ENCODE peak calls at places on chromosomes 7 and 10, in ten cellular contexts. U is stimulated activated CD4-positive, alpha-beta T cell treated with anti-CD3 and anti-CD28 coated beads, Interleukin-1b, Interleukin-23, amount 100 ng/mL, for 24 hours; O is vagina; I is ELF-1; R is stimulated activated naive CD4-positive, alpha-beta T cell; H is SW480; Y is memory B cell; D is activated T-cell treated with anti-CD3 and anti-CD28 coated beads for 1 hour; Q is stimulated activated effector memory CD8-positive, alpha-beta T cell treated with anti-CD3 and anti-CD28 coated beads, Interleukin-12 subunit alpha, Interleukin-12 subunit beta, amount 100 ng/mL, for 72 hours; X is H54. K is an unnamed sample.

GRCh38 chr10:25245171-25245570 is 70.4 kb downstream of the GPR158 start:
- DNase-seq in U (no peak), O (no peak), I (no peak), R (no peak), H (no peak), Y (no peak), D (no peak), Q (no peak), X (no peak), K (no peak)

GRCh38 chr10:53434413-53434812 is 661.8 kb upstream of the MBL2 start:
- DNase-seq in U (no peak), O (no peak), I (peak; percentile 6), R (no peak), H (no peak), Y (no peak), D (no peak), Q (no peak), X (no peak), K (no peak)

GRCh38 chr7:92035576-92035975 is 94.9 kb downstream of the AKAP9 start:
- DNase-seq in U (no peak), O (no peak), I (no peak), R (no peak), H (no peak), Y (no peak), D (no peak), Q (no peak), X (no peak), K (no peak)

GRCh38 chr10:93992400-93993030 is 1.2 kb upstream of the PLCE1 start:
- DNase-seq in U (no peak), O (no peak), I (peak; percentile 63), R (no peak), H (peak; percentile 6), Y (no peak), D (no peak), Q (no peak), X (no peak), K (no peak)

GRCh38 chr10:108787932-108788331 is 1135.4 kb downstream of the XPNPEP1 start:
- DNase-seq in U (no peak), O (no peak), I (no peak), R (no peak), H (no peak), Y (no peak), D (no peak), Q (no peak), X (no peak), K (no peak)

GRCh38 chr10:21336476-21337170 is 188.9 kb downstream of the SKIDA1 start:
- DNase-seq in U (no peak), O (no peak), I (peak; percentile 92), R (no peak), H (peak; percentile 91), Y (no peak), D (no peak), Q (no peak), X (no peak), K (no peak)

GRCh38 chr7:13067036-13067435 is 379.6 kb downstream of the ARL4A start:
- DNase-seq in U (no peak), O (no peak), I (peak; percentile 41), R (no peak), H (no peak), Y (no peak), D (no peak), Q (no peak), X (no peak), K (no peak)

GRCh38 chr7:192035-192649 is at the start of gene FAM20C:
- DNase-seq in U (peak; percentile 33), O (no peak), I (no peak), R (peak; percentile 20), H (peak; percentile 69), Y (peak; percentile 28), D (peak; percentile 11), Q (peak; percentile 9), X (peak; percentile 99), K (peak; percentile 18)

GRCh38 chr7:100571829-100572116 is 1.9 kb downstream of the SAP25 start:
- DNase-seq in U (no peak), O (no peak), I (no peak), R (no peak), H (peak; percentile 39), Y (no peak), D (no peak), Q (no peak), X (no peak), K (no peak)

GRCh38 chr10:17476073-17476472 is 21.7 kb upstream of the ST8SIA6 start:
- DNase-seq in U (no peak), O (no peak), I (no peak), R (no peak), H (no peak), Y (no peak), D (no peak), Q (no peak), X (no peak), K (no peak)

GRCh38 chr10:18980084-18980629 is 68.4 kb upstream of the MALRD1 start:
- DNase-seq in U (no peak), O (no peak), I (no peak), R (no peak), H (no peak), Y (no peak), D (no peak), Q (no peak), X (no peak), K (no peak)

GRCh38 chr7:77327067-77327931 is 88.8 kb downstream of the GSAP start:
- DNase-seq in U (no peak), O (no peak), I (peak; percentile 61), R (no peak), H (peak; percentile 48), Y (no peak), D (no peak), Q (no peak), X (no peak), K (no peak)

GRCh38 chr7:140640060-140640611 is 477 bp downstream of the DENND2A start:
- DNase-seq in U (no peak), O (no peak), I (peak; percentile 45), R (peak; percentile 9), H (no peak), Y (peak; percentile 33), D (no peak), Q (no peak), X (no peak), K (no peak)

GRCh38 chr10:59993931-59994330 is 87.6 kb upstream of the CCDC6 start:
- DNase-seq in U (no peak), O (no peak), I (no peak), R (no peak), H (peak; percentile 23), Y (no peak), D (no peak), Q (no peak), X (no peak), K (no peak)

GRCh38 chr7:75642810-75643486 is 95.8 kb downstream of the HIP1 start:
- DNase-seq in U (peak; percentile 41), O (no peak), I (peak; percentile 87), R (peak; percentile 46), H (peak; percentile 77), Y (peak; percentile 63), D (peak; percentile 36), Q (peak; percentile 54), X (no peak), K (peak; percentile 41)

GRCh38 chr10:43361532-43362190 is 9.8 kb upstream of the FXYD4 start:
- DNase-seq in U (no peak), O (no peak), I (no peak), R (no peak), H (no peak), Y (peak; percentile 17), D (peak; percentile 6), Q (no peak), X (no peak), K (no peak)

GRCh38 chr10:70890917-70891431 is 2.6 kb upstream of the PCBD1 start:
- DNase-seq in U (no peak), O (no peak), I (peak; percentile 40), R (no peak), H (no peak), Y (no peak), D (no peak), Q (no peak), X (no peak), K (no peak)

GRCh38 chr10:97235353-97235752 is 49.6 kb upstream of the SLIT1 start:
- DNase-seq in U (no peak), O (no peak), I (no peak), R (no peak), H (no peak), Y (no peak), D (no peak), Q (no peak), X (no peak), K (no peak)

GRCh38 chr7:86908948-86909347 is 150.5 kb downstream of the ELAPOR2 start:
- DNase-seq in U (no peak), O (no peak), I (no peak), R (no peak), H (peak; percentile 10), Y (no peak), D (no peak), Q (no peak), X (no peak), K (no peak)

GRCh38 chr7:118080947-118081346 is 103.0 kb upstream of the LSM8 start:
- DNase-seq in U (peak; percentile 18), O (no peak), I (peak; percentile 1), R (no peak), H (peak; percentile 84), Y (no peak), D (no peak), Q (no peak), X (peak; percentile 25), K (no peak)

GRCh38 chr7:104951546-104951945 is 62.5 kb upstream of the KMT2E start:
- DNase-seq in U (no peak), O (no peak), I (no peak), R (no peak), H (no peak), Y (no peak), D (no peak), Q (no peak), X (no peak), K (no peak)

GRCh38 chr7:151276651-151277590 is 28.4 kb upstream of the SMARCD3 start:
- DNase-seq in U (peak; percentile 26), O (no peak), I (peak; percentile 63), R (peak; percentile 30), H (peak; percentile 70), Y (peak; percentile 46), D (peak; percentile 30), Q (peak; percentile 29), X (peak; percentile 76), K (peak; percentile 19)

GRCh38 chr7:148182264-148182663 is 408.3 kb upstream of the C7orf33 start:
- DNase-seq in U (no peak), O (no peak), I (no peak), R (no peak), H (no peak), Y (no peak), D (no peak), Q (no peak), X (no peak), K (no peak)

GRCh38 chr10:103693070-103693811 is 162.1 kb downstream of the SH3PXD2A start:
- DNase-seq in U (no peak), O (no peak), I (no peak), R (peak; percentile 44), H (no peak), Y (peak; percentile 49), D (peak; percentile 24), Q (no peak), X (no peak), K (peak; percentile 45)

GRCh38 chr10:71231196-71231595 is 18.8 kb downstream of the UNC5B start:
- DNase-seq in U (no peak), O (no peak), I (no peak), R (no peak), H (no peak), Y (no peak), D (no peak), Q (no peak), X (no peak), K (no peak)

GRCh38 chr7:30027065-30027456 is 559 bp upstream of the FKBP14 start:
- DNase-seq in U (no peak), O (no peak), I (no peak), R (no peak), H (peak; percentile 76), Y (no peak), D (no peak), Q (no peak), X (peak; percentile 45), K (peak; percentile 10)

GRCh38 chr10:21281765-21282484 is 243.6 kb downstream of the SKIDA1 start:
- DNase-seq in U (no peak), O (no peak), I (peak; percentile 93), R (no peak), H (no peak), Y (no peak), D (no peak), Q (no peak), X (no peak), K (no peak)

GRCh38 chr10:77301305-77301730 is 336.3 kb downstream of the KCNMA1 start:
- DNase-seq in U (no peak), O (no peak), I (no peak), R (no peak), H (no peak), Y (no peak), D (no peak), Q (no peak), X (peak; percentile 60), K (no peak)

K was measured in T-helper 9 cell.